ENCODE peak calls at places on chromosomes 13 and 19, in four cellular contexts. R is PC-3, I is neural progenitor cell, A is HCT116. M is an unnamed sample.

GRCh38 chr19:40802300-40803169 is 3.5 kb downstream of the EGLN2 start:
- DNase-seq in R (no peak), I (no peak), A (no peak), M (peak; percentile 35)

GRCh38 chr19:21835429-21835809 is 563 bp downstream of the ZNF43 start:
- DNase-seq in R (no peak), I (no peak), A (no peak), M (no peak)

GRCh38 chr13:36875431-36875830 is 44.6 kb downstream of the SMAD9 start:
- DNase-seq in R (no peak), I (no peak), A (no peak), M (no peak)

GRCh38 chr13:52447815-52448552 is 2.5 kb downstream of the VPS36 start:
- DNase-seq in R (no peak), I (peak; percentile 42), A (no peak), M (no peak)

GRCh38 chr13:47904239-47904638 is 96.8 kb downstream of the SUCLA2 start:
- DNase-seq in R (peak; percentile 13), I (no peak), A (no peak), M (no peak)

GRCh38 chr13:48178126-48178525 is 54.9 kb upstream of the ITM2B start:
- DNase-seq in R (no peak), I (no peak), A (no peak), M (no peak)

GRCh38 chr13:75222031-75222430 is 259.9 kb downstream of the TBC1D4 start:
- DNase-seq in R (no peak), I (no peak), A (no peak), M (peak; percentile 74)

GRCh38 chr13:49828452-49828851 is 36.0 kb upstream of the KPNA3 start:
- DNase-seq in R (peak; percentile 17), I (no peak), A (no peak), M (no peak)

GRCh38 chr19:49057636-49058234 is at the start of gene CGB7:
- DNase-seq in R (peak; percentile 70), I (peak; percentile 87), A (no peak), M (peak; percentile 85)

GRCh38 chr19:32483574-32483973 is 78.0 kb downstream of the DPY19L3 start:
- DNase-seq in R (no peak), I (no peak), A (no peak), M (no peak)

GRCh38 chr13:99969934-99970760 is 1.4 kb downstream of the ZIC5 start:
- DNase-seq in R (no peak), I (peak; percentile 92), A (peak; percentile 66), M (peak; percentile 71)

GRCh38 chr13:57739089-57739488 is 107.5 kb downstream of the PCDH17 start:
- DNase-seq in R (no peak), I (no peak), A (no peak), M (no peak)

GRCh38 chr19:13960863-13961784 is 8.8 kb downstream of the DCAF15 start:
- DNase-seq in R (peak; percentile 15), I (no peak), A (no peak), M (no peak)

GRCh38 chr13:50161052-50161451 is 145.8 kb downstream of the KCNRG start:
- DNase-seq in R (peak; percentile 59), I (no peak), A (no peak), M (peak; percentile 58)

GRCh38 chr13:101941095-101941777 is 460.6 kb downstream of the FGF14 start:
- DNase-seq in R (peak; percentile 19), I (no peak), A (no peak), M (peak; percentile 16)

GRCh38 chr19:49676136-49676689 is 858 bp upstream of the PRMT1 start:
- DNase-seq in R (peak; percentile 86), I (peak; percentile 96), A (peak; percentile 97), M (peak; percentile 93)

GRCh38 chr13:109088101-109088500 is 458.7 kb downstream of the MYO16 start:
- DNase-seq in R (no peak), I (no peak), A (no peak), M (no peak)

GRCh38 chr13:48532146-48532472 is 771 bp downstream of the RCBTB2 start:
- DNase-seq in R (peak; percentile 35), I (peak; percentile 63), A (no peak), M (peak; percentile 80)

GRCh38 chr19:31049431-31049830 is 299.8 kb downstream of the TSHZ3 start:
- DNase-seq in R (no peak), I (no peak), A (no peak), M (no peak)

GRCh38 chr19:40165362-40165937 is 25.8 kb upstream of the MAP3K10 start:
- DNase-seq in R (peak; percentile 15), I (peak; percentile 83), A (peak; percentile 44), M (peak; percentile 67)

GRCh38 chr19:14375582-14376291 is 5.5 kb upstream of the ADGRE5 start:
- DNase-seq in R (no peak), I (no peak), A (no peak), M (peak; percentile 33)

GRCh38 chr13:27300941-27301586 is 30.4 kb downstream of the RASL11A start:
- DNase-seq in R (peak; percentile 23), I (no peak), A (no peak), M (no peak)

GRCh38 chr19:35557539-35558399 is 5.7 kb downstream of the ATP4A start:
- DNase-seq in R (no peak), I (peak; percentile 95), A (peak; percentile 51), M (peak; percentile 55)

GRCh38 chr19:43126720-43127119 is 44.2 kb upstream of the PSG2 start:
- DNase-seq in R (peak; percentile 18), I (no peak), A (no peak), M (no peak)

GRCh38 chr19:5937550-5937949 is 23.5 kb downstream of the CAPS start:
- DNase-seq in R (no peak), I (no peak), A (no peak), M (no peak)

GRCh38 chr13:55727683-55728082 is 1413.0 kb upstream of the PRR20A start:
- DNase-seq in R (no peak), I (no peak), A (no peak), M (no peak)

GRCh38 chr13:111296417-111296816 is 24.0 kb upstream of the TEX29 start:
- DNase-seq in R (no peak), I (no peak), A (no peak), M (no peak)

GRCh38 chr19:31938675-31939074 is 406.7 kb upstream of the ZNF507 start:
- DNase-seq in R (no peak), I (no peak), A (no peak), M (no peak)

GRCh38 chr19:3708207-3708931 is at the start of gene TJP3:
- DNase-seq in R (peak; percentile 66), I (no peak), A (peak; percentile 65), M (peak; percentile 58)

GRCh38 chr19:4456843-4457653 is 546 bp downstream of the UBXN6 start:
- DNase-seq in R (no peak), I (peak; percentile 93), A (no peak), M (peak; percentile 75)

GRCh38 chr13:94602467-94602866 is 810 bp downstream of the GPR180 start:
- DNase-seq in R (no peak), I (no peak), A (no peak), M (no peak)

GRCh38 chr13:23667750-23668149 is 97.5 kb downstream of the TNFRSF19 start:
- DNase-seq in R (no peak), I (peak; percentile 14), A (no peak), M (no peak)

GRCh38 chr13:31945202-31945978 is 86.2 kb upstream of the FRY start:
- DNase-seq in R (peak; percentile 79), I (peak; percentile 41), A (no peak), M (peak; percentile 96)

GRCh38 chr19:17337675-17338439 is 504 bp downstream of the GTPBP3 start:
- DNase-seq in R (peak; percentile 37), I (peak; percentile 63), A (no peak), M (peak; percentile 70)

GRCh38 chr13:38685974-38686571 is 804 bp upstream of the FREM2 start:
- DNase-seq in R (peak; percentile 26), I (peak; percentile 83), A (no peak), M (peak; percentile 31)

GRCh38 chr13:80341771-80342271 is 895 bp upstream of the SPRY2 start:
- DNase-seq in R (peak; percentile 41), I (peak; percentile 89), A (no peak), M (peak; percentile 48)

GRCh38 chr13:57630661-57631606 is 610 bp upstream of the PCDH17 start:
- DNase-seq in R (peak; percentile 14), I (peak; percentile 37), A (no peak), M (peak; percentile 23)

GRCh38 chr19:8336665-8337064 is 6.4 kb downstream of the KANK3 start:
- DNase-seq in R (no peak), I (no peak), A (no peak), M (no peak)
- H3K4me2 ChIP-seq in R (no peak overlapping the region), I (no peak overlapping the region), A (peak overlapping the region; percentile 97), M (no peak overlapping the region)

DNA sequence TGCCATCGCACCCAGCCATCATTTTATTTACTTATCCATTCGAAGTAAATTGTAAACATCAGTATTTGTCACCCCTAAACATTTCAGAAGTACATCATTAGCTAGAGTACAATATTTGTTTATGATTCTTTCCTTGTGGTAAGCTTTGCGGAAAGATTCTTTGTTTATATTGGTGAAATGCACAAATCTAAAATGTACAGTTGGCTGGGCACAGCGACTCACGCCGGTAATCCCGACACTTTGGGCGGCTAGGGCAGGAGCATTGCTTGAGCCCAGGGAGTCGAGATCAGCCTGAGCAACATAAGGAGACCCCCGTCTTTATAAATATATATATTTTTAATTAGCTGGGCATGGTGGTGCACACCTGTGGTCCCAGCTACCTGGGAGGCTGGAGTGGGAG is 10.1 kb downstream of the LGALS7B start:
- DNase-seq in R (peak; percentile 7), I (no peak), A (no peak), M (no peak)
- TF ChIP-seq EZH2phosphoT487 in R (no peak), I (no peak), A (no peak), M (no peak)

DNA sequence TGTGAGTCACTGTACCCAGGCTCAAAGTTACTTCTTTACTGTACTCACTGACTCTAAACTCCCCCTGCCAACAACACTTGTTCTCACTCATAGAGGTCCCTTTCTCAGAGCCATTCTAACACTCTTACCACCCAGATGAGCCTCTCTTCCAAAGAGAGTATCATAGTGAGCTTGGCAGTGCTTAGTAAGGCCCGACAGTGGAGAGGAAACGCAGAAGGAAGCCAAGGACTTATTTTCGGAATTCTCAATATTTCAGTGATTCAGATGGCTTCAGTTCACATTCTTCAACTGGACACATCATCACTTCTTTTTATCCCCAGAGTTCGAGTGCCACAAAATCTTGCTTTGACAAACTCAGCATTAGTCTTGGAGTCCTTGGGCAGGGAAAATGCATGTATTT is 285.9 kb downstream of the DNAJC15 start:
- DNase-seq in R (no peak), I (no peak), A (no peak), M (peak; percentile 67)
- H3K9ac ChIP-seq in R (no peak overlapping the region), I (no peak overlapping the region), A (no peak overlapping the region), M (no peak overlapping the region)

GRCh38 chr19:15866646-15867045 is 31.2 kb downstream of the CYP4F2 start:
- DNase-seq in R (no peak), I (no peak), A (no peak), M (no peak)

GRCh38 chr19:15871570-15871969 is 26.3 kb downstream of the CYP4F2 start:
- DNase-seq in R (no peak), I (no peak), A (peak; percentile 54), M (no peak)

GRCh38 chr19:15864824-15865223 is 33.0 kb downstream of the CYP4F2 start:
- DNase-seq in R (no peak), I (no peak), A (no peak), M (no peak)

GRCh38 chr19:15869873-15870272 is 28.0 kb downstream of the CYP4F2 start:
- DNase-seq in R (no peak), I (no peak), A (no peak), M (no peak)

GRCh38 chr19:15869109-15869555 is 28.7 kb downstream of the CYP4F2 start:
- DNase-seq in R (peak; percentile 69), I (no peak), A (peak; percentile 71), M (peak; percentile 52)
- H3K4me2 ChIP-seq in R (no peak overlapping the region), I (no peak overlapping the region), A (peak overlapping the region; percentile 18), M (no peak overlapping the region)

M was measured in GM23248.